ENCODE peak calls at places on chromosomes 6 and 20, in five cellular contexts. H, K, R, B and X are unnamed samples.

GRCh38 chr20:63552481-63553249 is 1.3 kb upstream of the FNDC11 start:
- DNase-seq in H (no peak), K (no peak), R (no peak), B (peak), X (no peak)

GRCh38 chr6:124870611-124871201 is 91.5 kb upstream of the RNF217 start:
- DNase-seq in H (no peak), K (no peak), R (no peak), B (peak), X (no peak)

GRCh38 chr6:111662794-111663231 is 57.1 kb upstream of the TRAF3IP2 start:
- DNase-seq in H (no peak), K (no peak), R (no peak), B (no peak), X (no peak)

GRCh38 chr6:118280210-118280609 is 267.9 kb upstream of the PLN start:
- DNase-seq in H (no peak), K (no peak), R (no peak), B (no peak), X (no peak)

GRCh38 chr6:135183532-135184440 is 2.7 kb downstream of the MYB start:
- DNase-seq in H (peak), K (peak), R (peak), B (peak), X (peak)

GRCh38 chr6:2970753-2971419 is 481 bp downstream of the SERPINB6 start:
- DNase-seq in H (peak), K (peak), R (peak), B (no peak), X (peak)

GRCh38 chr6:142907544-142907943 is 37.4 kb downstream of the HIVEP2 start:
- DNase-seq in H (no peak), K (no peak), R (no peak), B (no peak), X (no peak)

GRCh38 chr20:48217191-48217590 is 431.9 kb upstream of the SULF2 start:
- DNase-seq in H (no peak), K (no peak), R (no peak), B (no peak), X (no peak)

GRCh38 chr20:33532753-33533459 is 43.0 kb downstream of the CBFA2T2 start:
- DNase-seq in H (no peak), K (no peak), R (no peak), B (peak), X (no peak)

GRCh38 chr6:36346486-36346885 is 9.8 kb upstream of the BNIP5 start:
- DNase-seq in H (no peak), K (no peak), R (no peak), B (no peak), X (no peak)

GRCh38 chr20:50251992-50252491 is 61.4 kb downstream of the CEBPB start:
- DNase-seq in H (no peak), K (no peak), R (no peak), B (no peak), X (no peak)

GRCh38 chr6:26457407-26457795 is 354 bp upstream of the BTN2A1 start:
- DNase-seq in H (no peak), K (peak), R (no peak), B (no peak), X (peak)

GRCh38 chr20:4613718-4614620 is 107.7 kb upstream of the PRND start:
- DNase-seq in H (no peak), K (peak), R (no peak), B (peak), X (peak)

GRCh38 chr20:11581271-11581670 is 336.4 kb upstream of the BTBD3 start:
- DNase-seq in H (no peak), K (peak), R (no peak), B (no peak), X (no peak)

GRCh38 chr6:75171151-75171550 is 34.7 kb downstream of the COL12A1 start:
- DNase-seq in H (no peak), K (no peak), R (no peak), B (no peak), X (no peak)

GRCh38 chr6:82917346-82918064 is 148.1 kb downstream of the UBE3D start:
- DNase-seq in H (no peak), K (no peak), R (no peak), B (no peak), X (no peak)

GRCh38 chr6:11298651-11299420 is 66.4 kb upstream of the NEDD9 start:
- DNase-seq in H (no peak), K (peak), R (no peak), B (no peak), X (peak)

GRCh38 chr6:129567374-129567773 is 142.6 kb downstream of the ARHGAP18 start:
- DNase-seq in H (no peak), K (peak), R (no peak), B (no peak), X (peak)

GRCh38 chr20:63411151-63411897 is 50.2 kb upstream of the CHRNA4 start:
- DNase-seq in H (no peak), K (no peak), R (no peak), B (no peak), X (no peak)